ENCODE peak calls at places on chromosomes 6 and 20, in five cellular contexts. S is NT2/D1, K is foreskin fibroblast, N is uterus, O is PC-9. T is an unnamed sample.

GRCh38 chr6:138546733-138547185 is 47.5 kb upstream of the NHSL1 start:
- DNase-seq in N (no peak), K (no peak), S (no peak), O (no peak), T (no peak)

GRCh38 chr20:52529856-52530255 is 338.3 kb upstream of the ZFP64 start:
- DNase-seq in S (no peak), K (no peak), N (no peak), O (no peak), T (peak)

GRCh38 chr20:64063389-64064144 is 569 bp downstream of the TCEA2 start:
- DNase-seq in S (no peak), N (peak), K (no peak), O (no peak), T (no peak)

GRCh38 chr20:38272398-38272797 is 11.9 kb upstream of the KIAA1755 start:
- DNase-seq in N (no peak), S (no peak), O (no peak), K (peak), T (no peak)

GRCh38 chr6:33075568-33076405 is at the start of gene HLA-DPB1:
- DNase-seq in K (peak), S (no peak), O (no peak), N (no peak), T (no peak)

GRCh38 chr6:129006685-129007514 is 124.0 kb downstream of the LAMA2 start:
- DNase-seq in N (no peak), O (no peak), S (no peak), K (no peak), T (no peak)

GRCh38 chr20:63064745-63065711 is 58.3 kb upstream of the BHLHE23 start:
- DNase-seq in N (no peak), K (no peak), O (no peak), S (no peak), T (no peak)

GRCh38 chr20:11672959-11673358 is 244.7 kb upstream of the BTBD3 start:
- DNase-seq in O (no peak), S (no peak), K (no peak), N (no peak), T (no peak)

GRCh38 chr6:89660981-89661380 is 22.4 kb upstream of the LYRM2 start:
- DNase-seq in S (no peak), N (no peak), K (no peak), O (no peak), T (no peak)

GRCh38 chr6:136956590-136957573 is 34.8 kb downstream of the SLC35D3 start:
- DNase-seq in K (no peak), S (no peak), N (no peak), O (no peak), T (no peak)

GRCh38 chr6:37519461-37519860 is 19.8 kb upstream of the CCDC167 start:
- DNase-seq in N (no peak), K (no peak), S (no peak), O (no peak), T (no peak)

GRCh38 chr6:148448371-148449010 is 105.9 kb downstream of the SASH1 start:
- DNase-seq in N (no peak), K (no peak), O (no peak), S (no peak), T (no peak)

GRCh38 chr6:144064402-144064830 is 31.0 kb downstream of the SF3B5 start:
- DNase-seq in S (no peak), N (no peak), O (no peak), K (no peak), T (no peak)

GRCh38 chr6:47135772-47136171 is 93.6 kb upstream of the ADGRF1 start:
- DNase-seq in K (peak), N (no peak), S (no peak), O (peak), T (peak)

GRCh38 chr6:121647905-121648304 is 212.5 kb downstream of the GJA1 start:
- DNase-seq in K (peak), N (no peak), S (no peak), O (no peak), T (peak)

GRCh38 chr20:63087236-63087871 is 80.6 kb upstream of the BHLHE23 start:
- DNase-seq in S (no peak), O (no peak), N (peak), K (no peak), T (no peak)

GRCh38 chr6:30926644-30927043 is 5.3 kb downstream of the SFTA2 start:
- DNase-seq in K (no peak), O (peak), S (no peak), N (no peak), T (no peak)

DNA sequence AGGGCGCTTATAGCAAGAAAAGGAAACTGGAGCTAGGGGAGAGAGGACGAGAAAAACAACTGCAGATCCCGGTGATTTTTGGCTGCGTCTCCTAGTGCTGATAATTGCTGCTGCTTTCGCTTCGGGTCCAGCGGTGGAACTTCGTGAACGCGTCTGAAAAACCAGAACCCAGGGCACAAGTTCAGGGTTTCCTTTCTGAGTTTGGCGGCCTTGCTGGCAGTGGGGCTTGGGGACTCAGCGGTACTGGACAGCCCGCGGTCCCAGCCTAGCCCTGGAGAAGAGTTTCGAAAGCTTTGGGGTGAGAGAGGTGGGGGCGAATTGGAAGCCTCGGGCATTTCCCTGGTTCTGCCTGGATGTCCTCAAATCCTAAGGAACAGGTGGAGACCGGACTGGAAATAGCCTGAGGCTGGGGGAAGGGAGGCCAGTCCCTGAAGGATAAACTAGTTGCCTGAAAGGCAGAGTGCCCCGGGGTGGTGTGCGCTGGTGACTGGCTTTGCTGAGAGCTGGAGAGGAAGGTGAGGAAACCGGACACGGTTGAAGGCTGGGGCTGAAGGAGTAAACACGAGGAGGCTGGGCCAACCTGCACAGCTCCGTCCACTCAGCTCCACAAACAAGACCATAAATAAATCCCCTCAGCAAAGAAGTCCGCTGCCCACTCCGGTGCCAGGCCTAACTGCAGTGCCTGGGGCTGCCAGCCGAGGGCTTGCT is 857 bp downstream of the GMPR start:
- DNase-seq in O (no peak), S (no peak), K (peak), N (peak), T (no peak)
- H3K4me3 ChIP-seq in O (peak), S (peak), K (peak), N (peak), T (peak)

DNA sequence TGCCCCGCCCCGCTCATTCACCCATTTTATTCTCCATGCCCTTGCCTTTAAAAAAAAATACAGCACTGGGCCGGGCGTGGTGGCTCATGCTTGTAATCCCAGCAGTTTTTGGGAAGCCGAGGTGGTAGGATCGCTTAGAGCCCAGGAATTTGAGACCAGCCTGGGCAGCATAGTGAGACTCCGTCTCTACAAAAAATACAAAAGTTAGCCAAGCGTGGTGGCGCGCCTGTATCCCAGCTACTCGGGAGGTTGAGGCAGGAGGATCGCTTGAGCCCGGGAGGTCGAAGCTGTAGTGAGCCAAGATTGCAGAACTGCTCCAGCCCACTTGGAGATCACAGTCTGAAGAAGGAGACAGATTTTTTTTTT is 407 bp upstream of the KIF6 start:
- DNase-seq in K (no peak), S (no peak), O (no peak), N (no peak), T (no peak)
- H3K4me3 ChIP-seq in K (peak), S (no peak), O (no peak), N (peak), T (peak)

GRCh38 chr6:155344341-155345006 is 30.2 kb upstream of the TFB1M start:
- DNase-seq in K (no peak), N (no peak), S (no peak), O (no peak), T (no peak)

GRCh38 chr6:155340464-155341129 is 26.3 kb upstream of the TFB1M start:
- DNase-seq in K (peak), S (peak), N (no peak), O (no peak), T (no peak)

GRCh38 chr6:155346957-155347356 is 32.7 kb upstream of the TFB1M start:
- DNase-seq in S (no peak), O (no peak), N (no peak), K (no peak), T (no peak)

DNA sequence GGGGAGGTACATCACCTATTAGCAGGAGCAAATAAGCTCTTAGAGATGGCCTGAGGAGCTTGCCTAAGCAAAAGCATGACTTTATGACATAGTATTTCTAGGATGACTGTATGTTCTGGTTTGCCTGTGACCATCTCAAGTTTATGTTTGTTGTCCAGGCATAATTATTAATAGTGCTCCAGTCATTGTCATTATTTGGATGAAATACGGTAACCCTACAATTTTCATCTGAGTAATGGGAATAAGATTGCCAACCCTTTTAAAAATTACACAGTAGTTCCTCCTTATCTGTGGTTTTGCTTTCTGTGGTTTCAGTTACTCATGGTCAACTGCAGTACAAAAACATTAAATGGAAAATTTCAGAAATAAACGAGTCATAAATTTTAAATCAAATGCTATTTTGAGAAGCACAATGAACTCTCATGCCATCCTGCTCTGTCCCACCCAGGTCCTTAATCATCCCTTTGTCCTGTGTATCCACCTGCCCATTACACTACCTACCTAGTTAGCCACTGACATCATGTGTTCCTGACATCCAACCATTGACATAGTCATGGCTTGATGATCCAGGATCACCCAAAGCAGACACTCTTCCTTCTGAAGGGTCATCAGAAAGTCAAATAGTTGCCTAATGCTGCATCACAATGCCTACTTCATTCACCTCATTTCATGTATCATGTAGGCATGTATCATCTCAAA is 27.0 kb upstream of the TFB1M start:
- DNase-seq in K (no peak), O (no peak), N (no peak), S (no peak), T (no peak)
- H3K4me3 ChIP-seq in K (no peak), O (no peak), N (no peak), S (no peak), T (no peak)

DNA sequence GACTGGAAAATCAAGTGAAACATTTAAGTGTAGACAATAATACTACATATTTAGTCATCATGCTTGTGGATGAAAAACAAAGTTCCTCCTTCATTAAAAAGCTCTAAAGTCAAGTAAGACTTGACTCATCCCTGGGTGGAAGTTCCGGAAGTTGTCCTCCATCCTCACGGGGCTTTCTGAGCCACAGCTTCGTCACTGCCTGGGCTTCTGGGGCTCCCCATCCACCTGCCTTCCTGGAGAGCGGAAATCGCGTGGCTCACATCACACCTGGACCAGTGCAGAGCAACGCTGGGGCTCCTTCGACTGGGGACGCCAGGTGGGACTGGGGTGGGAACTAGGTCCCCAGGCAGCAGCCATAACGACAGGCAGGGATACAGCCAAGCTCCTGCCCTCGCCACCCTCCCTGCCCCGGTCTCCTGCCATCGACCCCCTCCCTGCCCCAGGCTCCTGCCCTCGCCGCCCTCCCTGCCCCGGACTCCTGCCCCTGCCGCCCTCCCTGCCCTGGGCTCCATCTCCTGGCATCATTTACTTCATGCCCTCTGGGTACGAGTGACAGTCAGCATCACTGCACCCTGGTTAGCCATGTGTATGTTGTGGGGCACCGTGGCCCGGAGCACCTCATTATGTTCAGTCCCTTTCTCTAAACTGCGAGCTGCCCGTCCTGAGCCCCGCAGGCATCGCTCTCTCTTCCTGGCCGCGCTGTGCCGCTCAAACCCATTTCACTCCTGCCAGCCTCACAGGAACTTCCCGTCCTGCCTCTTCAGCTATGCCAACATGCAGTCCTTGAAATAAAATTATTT is 12.9 kb downstream of the THBS2 start:
- DNase-seq in O (no peak), K (no peak), S (no peak), N (peak), T (no peak)
- H3K4me3 ChIP-seq in O (no peak), K (no peak), S (no peak), N (no peak), T (no peak)